ENCODE peak calls at places on chromosomes 3 and 15, in six cellular contexts. W is psoas muscle, I is vagina, J is body of pancreas, Z is pancreas, T is RWPE2. E is an unnamed sample. For H3K36me3, the result is how much of the 10 kb centered on the place peaks cover.

GRCh38 chr15:84955089-84955848 is 26.4 kb upstream of the PDE8A start:
- DNase-seq in T (peak), Z (peak), I (no peak), W (peak), J (peak), E (peak)

GRCh38 chr3:43754316-43754715 is 63.6 kb downstream of the ABHD5 start:
- DNase-seq in T (no peak), W (no peak), I (no peak), J (no peak), Z (no peak), E (no peak)

GRCh38 chr3:183099026-183099837 is at the start of gene MCCC1:
- DNase-seq in J (peak), W (peak), I (peak), Z (peak), T (peak), E (peak)

GRCh38 chr3:37546876-37547275 is 314.8 kb upstream of the CTDSPL start:
- DNase-seq in Z (no peak), I (no peak), J (no peak), W (no peak), T (no peak), E (no peak)

GRCh38 chr15:101124731-101125558 is 126.9 kb downstream of the CHSY1 start:
- DNase-seq in I (no peak), W (no peak), T (no peak), J (no peak), Z (peak), E (no peak)

GRCh38 chr3:29514912-29515311 is 234.0 kb downstream of the RBMS3 start:
- DNase-seq in I (no peak), W (no peak), J (no peak), T (no peak), Z (no peak), E (no peak)

GRCh38 chr15:41876689-41877088 is 17.2 kb downstream of the SPTBN5 start:
- DNase-seq in W (no peak), T (no peak), Z (no peak), J (peak), I (no peak), E (no peak)

GRCh38 chr3:54342676-54343075 is 220.3 kb downstream of the CACNA2D3 start:
- DNase-seq in J (no peak), T (no peak), W (no peak), I (no peak), Z (peak), E (peak)

GRCh38 chr3:81723732-81724313 is 37.6 kb downstream of the GBE1 start:
- DNase-seq in T (no peak), Z (no peak), W (no peak), I (no peak), J (no peak), E (no peak)

GRCh38 chr15:92158426-92158825 is 235.3 kb upstream of the ST8SIA2 start:
- DNase-seq in T (peak), W (no peak), J (no peak), I (no peak), Z (no peak), E (no peak)

GRCh38 chr3:30538787-30539186 is 67.6 kb upstream of the TGFBR2 start:
- DNase-seq in J (no peak), Z (no peak), I (no peak), W (no peak), T (no peak), E (no peak)

GRCh38 chr3:116743062-116743461 is 33.5 kb downstream of the TUSC7 start:
- DNase-seq in I (no peak), T (no peak), J (no peak), W (no peak), Z (no peak), E (no peak)

GRCh38 chr15:72967397-72967796 is 84.9 kb upstream of the NEO1 start:
- DNase-seq in J (no peak), W (no peak), Z (no peak), T (no peak), I (no peak), E (no peak)

GRCh38 chr15:58696740-58697139 is 52.8 kb downstream of the ADAM10 start:
- DNase-seq in Z (no peak), J (no peak), W (no peak), T (no peak), I (no peak), E (no peak)

GRCh38 chr3:78912217-78912616 is 855.6 kb downstream of the ROBO1 start:
- DNase-seq in Z (no peak), W (no peak), I (no peak), J (no peak), T (no peak), E (no peak)

GRCh38 chr15:57100136-57100539 is 181.7 kb downstream of the TCF12 start:
- DNase-seq in I (no peak), J (no peak), W (no peak), Z (no peak), T (no peak), E (no peak)

GRCh38 chr3:160081958-160082533 is 93.4 kb downstream of the IL12A start:
- DNase-seq in Z (no peak), T (no peak), J (no peak), W (no peak), I (no peak), E (no peak)

GRCh38 chr15:59312199-59312598 is 60.5 kb downstream of the MYO1E start:
- DNase-seq in J (no peak), Z (no peak), I (no peak), W (no peak), T (no peak), E (no peak)

GRCh38 chr3:42264399-42265058 is 1.5 kb downstream of the CCK start:
- DNase-seq in W (peak), T (peak), J (peak), Z (peak), I (no peak), E (no peak)

GRCh38 chr3:48629894-48630293 is 5.4 kb downstream of the SLC26A6 start:
- DNase-seq in I (no peak), J (no peak), W (no peak), T (peak), Z (no peak), E (no peak)

GRCh38 chr3:18499256-18499655 is 74.1 kb upstream of the SATB1 start:
- DNase-seq in I (no peak), T (no peak), Z (no peak), J (no peak), W (no peak), E (no peak)

GRCh38 chr3:132593950-132594328 is 3.1 kb upstream of the ACKR4 start:
- DNase-seq in Z (no peak), T (no peak), W (no peak), I (no peak), J (no peak), E (no peak)

GRCh38 chr3:65093641-65094040 is 405.8 kb upstream of the ADAMTS9 start:
- DNase-seq in W (no peak), T (no peak), I (no peak), J (no peak), Z (no peak), E (no peak)

GRCh38 chr15:100250166-100250800 is 91.5 kb downstream of the ADAMTS17 start:
- DNase-seq in T (peak), J (no peak), Z (no peak), I (peak), W (no peak), E (no peak)

GRCh38 chr3:53773586-53774368 is 72.4 kb downstream of the CHDH start:
- DNase-seq in T (no peak), I (no peak), Z (no peak), W (no peak), J (no peak), E (peak)

GRCh38 chr3:29065211-29065785 is 215.6 kb upstream of the RBMS3 start:
- DNase-seq in J (peak), W (peak), I (no peak), Z (peak), T (peak), E (peak)

GRCh38 chr15:95176794-95177577 is 945.6 kb downstream of the MCTP2 start:
- DNase-seq in T (no peak), W (no peak), J (no peak), I (no peak), Z (no peak), E (no peak)

GRCh38 chr3:76367281-76367680 is 581.9 kb upstream of the ZNF717 start:
- DNase-seq in W (no peak), I (no peak), Z (no peak), T (no peak), J (no peak), E (no peak)

GRCh38 chr3:127209155-127209839 is 16.4 kb downstream of the PRR23E start:
- DNase-seq in J (no peak), Z (no peak), W (no peak), I (no peak), T (no peak), E (no peak)

GRCh38 chr15:68080783-68081182 is 26.7 kb downstream of the PIAS1 start:
- DNase-seq in I (no peak), Z (no peak), W (no peak), J (no peak), T (no peak), E (no peak)

GRCh38 chr3:190533511-190534282 is 19.8 kb downstream of the IL1RAP start:
- DNase-seq in T (peak), W (peak), J (peak), Z (no peak), I (no peak), E (peak)

GRCh38 chr3:58526124-58526957 is 10.6 kb downstream of the ACOX2 start:
- DNase-seq in I (peak), T (no peak), J (no peak), Z (no peak), W (no peak), E (no peak)

GRCh38 chr3:144085964-144086363 is 114.3 kb downstream of the DIPK2A start:
- DNase-seq in W (no peak), I (no peak), T (no peak), J (no peak), Z (no peak), E (no peak)

GRCh38 chr3:133444071-133444774 is 44.4 kb downstream of the BFSP2 start:
- DNase-seq in J (peak), W (no peak), I (no peak), Z (no peak), T (no peak), E (no peak)

GRCh38 chr15:79032656-79033055 is 57.9 kb downstream of the RASGRF1 start:
- DNase-seq in T (no peak), I (no peak), W (no peak), Z (no peak), J (no peak), E (no peak)

GRCh38 chr3:79245295-79246138 is 522.3 kb downstream of the ROBO1 start:
- DNase-seq in W (no peak), T (no peak), J (no peak), I (no peak), Z (no peak), E (no peak)

GRCh38 chr3:50617096-50617791 is at the start of gene MAPKAPK3:
- DNase-seq in T (no peak), Z (peak), W (peak), I (no peak), J (peak), E (peak)

GRCh38 chr15:90557651-90558084 is 27.9 kb downstream of the CRTC3 start:
- DNase-seq in I (no peak), T (no peak), Z (peak), J (peak), W (peak), E (peak)

GRCh38 chr3:45760878-45761711 is 35.2 kb downstream of the SLC6A20 start:
- DNase-seq in J (peak), T (no peak), I (no peak), W (no peak), Z (no peak), E (peak)

DNA sequence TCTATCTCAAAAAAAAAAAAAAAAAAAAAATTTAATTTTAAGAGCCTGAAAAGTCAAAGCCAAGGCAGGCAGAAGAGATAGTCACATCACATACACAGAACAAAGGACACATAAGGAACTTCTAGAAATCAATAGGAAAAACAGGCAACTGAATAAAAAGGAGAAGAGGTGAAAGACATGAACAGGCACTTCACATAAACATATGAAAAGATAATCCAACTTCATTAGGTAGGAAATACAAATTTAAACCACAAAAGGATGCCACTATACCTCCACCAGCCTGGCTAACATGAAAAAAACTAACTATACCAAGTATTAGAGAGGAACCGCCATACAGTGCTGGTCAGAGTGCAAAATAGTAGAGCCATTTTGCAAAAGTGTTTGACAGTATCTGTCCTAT is 14.1 kb downstream of the CCDC12 start:
- DNase-seq in W (no peak), Z (no peak), I (no peak), J (no peak), T (no peak), E (no peak)
- H3K27ac ChIP-seq in W (no peak), Z (no peak), I (no peak), J (peak), T (no peak), E (no peak)

GRCh38 chr3:123941150-123941941 is 19.7 kb downstream of the CCDC14 start:
- DNase-seq in T (no peak), I (no peak), W (no peak), Z (no peak), J (no peak), E (no peak)
- H3K36me3 ChIP-seq in T (half or more), I (under half), W (under half), Z (under half), J (under half), E (under half)

DNA sequence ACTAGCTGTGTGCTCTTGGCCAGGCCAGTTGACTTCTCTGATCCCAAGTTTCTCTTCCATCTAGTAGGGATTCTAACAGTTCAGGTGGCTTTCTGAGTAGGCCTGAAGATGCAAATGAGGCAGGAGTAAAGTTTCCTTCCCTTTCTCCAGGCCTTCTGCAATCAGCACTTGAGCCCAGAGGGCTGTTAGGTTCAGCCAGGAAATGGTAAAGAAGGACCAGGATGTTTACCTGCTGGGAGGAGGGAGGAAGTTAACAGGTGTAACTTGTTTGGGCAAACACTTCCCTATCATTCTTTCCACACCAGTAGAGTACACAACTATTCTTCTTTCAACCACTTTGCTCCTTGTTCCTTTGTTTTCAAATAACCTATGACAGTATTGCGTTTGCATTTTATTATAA is 13.3 kb upstream of the TNFSF10 start:
- DNase-seq in J (no peak), Z (no peak), T (no peak), W (no peak), I (no peak), E (no peak)
- H3K27ac ChIP-seq in J (no peak), Z (no peak), T (no peak), W (no peak), I (no peak), E (no peak)

GRCh38 chr3:66406186-66406585 is 94.6 kb downstream of the LRIG1 start:
- DNase-seq in J (no peak), Z (peak), I (no peak), W (no peak), T (no peak), E (no peak)
- H3K36me3 ChIP-seq in J (under half), Z (half or more), I (under half), W (under half), T (under half), E (under half)

GRCh38 chr3:130850044-130850797 is 43.7 kb upstream of the ATP2C1 start:
- DNase-seq in J (peak), W (no peak), Z (no peak), T (no peak), I (no peak), E (no peak)

GRCh38 chr3:130846181-130846580 is 47.7 kb upstream of the ATP2C1 start:
- DNase-seq in T (no peak), I (no peak), Z (no peak), J (no peak), W (no peak), E (no peak)

GRCh38 chr3:130850846-130851245 is 43.0 kb upstream of the ATP2C1 start:
- DNase-seq in W (no peak), Z (no peak), T (no peak), I (no peak), J (no peak), E (no peak)

GRCh38 chr3:130844462-130844861 is 49.4 kb upstream of the ATP2C1 start:
- DNase-seq in T (no peak), W (no peak), Z (no peak), J (no peak), I (no peak), E (no peak)

DNA sequence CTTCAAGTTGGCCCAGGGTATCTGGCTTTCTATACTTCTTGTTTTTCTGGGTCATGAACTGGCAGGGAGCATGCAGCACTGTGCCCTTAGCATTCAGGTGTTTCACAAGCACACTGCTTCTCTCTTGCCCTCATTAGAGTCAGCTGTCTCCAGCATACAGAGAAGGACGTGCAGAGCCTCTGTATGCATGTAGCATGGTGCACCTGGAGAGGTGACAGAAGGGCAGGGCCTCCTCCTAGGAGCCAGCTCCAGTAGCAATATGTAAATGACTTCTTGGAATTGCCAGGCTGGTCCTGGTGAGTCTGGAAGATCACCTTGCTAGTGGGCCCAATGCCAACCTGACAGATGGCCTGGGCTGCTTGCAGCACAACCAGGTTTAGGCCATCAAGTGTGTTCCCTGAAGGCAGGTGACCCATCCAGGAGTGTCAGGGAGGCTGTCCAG is 44.8 kb upstream of the ATP2C1 start:
- DNase-seq in I (no peak), T (no peak), W (peak), J (peak), Z (peak), E (no peak)
- H3K27ac ChIP-seq in I (no peak), T (no peak), W (peak), J (peak), Z (peak), E (no peak)

GRCh38 chr3:12495749-12496452 is 11.6 kb downstream of the TSEN2 start:
- DNase-seq in T (no peak), I (no peak), W (no peak), J (no peak), Z (no peak), E (no peak)
- H3K36me3 ChIP-seq in T (half or more), I (under half), W (under half), J (under half), Z (under half), E (under half)

GRCh38 chr3:172100482-172100881 is 61.1 kb downstream of the FNDC3B start:
- DNase-seq in I (no peak), T (no peak), J (no peak), Z (no peak), W (no peak), E (no peak)
- H3K27ac ChIP-seq in I (no peak), T (peak), J (peak), Z (peak), W (no peak), E (no peak)

GRCh38 chr3:125032683-125033082 is 23.1 kb downstream of the HEG1 start:
- DNase-seq in I (no peak), Z (no peak), J (no peak), T (no peak), W (no peak), E (no peak)

GRCh38 chr3:125031544-125031943 is 24.3 kb downstream of the HEG1 start:
- DNase-seq in J (no peak), T (no peak), I (no peak), Z (no peak), W (no peak), E (no peak)

GRCh38 chr3:125033616-125034015 is 22.2 kb downstream of the HEG1 start:
- DNase-seq in I (no peak), T (no peak), W (no peak), Z (no peak), J (no peak), E (no peak)

GRCh38 chr3:125033135-125033534 is 22.7 kb downstream of the HEG1 start:
- DNase-seq in Z (no peak), I (no peak), T (no peak), W (no peak), J (peak), E (no peak)

GRCh38 chr3:125032100-125032643 is 23.6 kb downstream of the HEG1 start:
- DNase-seq in W (no peak), I (no peak), Z (no peak), T (no peak), J (no peak), E (no peak)
- H3K36me3 ChIP-seq in W (under half), I (under half), Z (under half), T (under half), J (under half), E (under half)

E was measured in ovary.